ENCODE peak calls at places on chromosome 18, in nine cellular contexts. H is mesothelial cell of epicardium; X is HEK293T; E is cardiac fibroblast; F is Karpas-422; N is fibroblast of lung; V is GM23248; M is GM03348; G is activated T-helper 1 cell treated with anti-CD3 and anti-CD28 coated beads, Interleukin-2, amount 50 U/mL, for 16 hours. Q is an unnamed sample.

GRCh38 chr18:30088238-30088637 is 954.3 kb downstream of the DSC3 start:
- DNase-seq in H (no peak), X (no peak), E (no peak), F (no peak), N (no peak), V (no peak), M (no peak), G (no peak), Q (no peak)

GRCh38 chr18:50947899-50948298 is 19.9 kb upstream of the ELAC1 start:
- DNase-seq in H (no peak), X (no peak), E (peak; percentile 57), F (no peak), N (peak; percentile 38), V (peak; percentile 61), M (peak; percentile 28), G (no peak), Q (peak; percentile 48)

GRCh38 chr18:23861326-23861725 is 153.2 kb upstream of the TTC39C start:
- DNase-seq in H (no peak), X (no peak), E (no peak), F (no peak), N (no peak), V (no peak), M (no peak), G (no peak), Q (no peak)

GRCh38 chr18:11960743-11961380 is 20.4 kb upstream of the IMPA2 start:
- DNase-seq in H (no peak), X (no peak), E (no peak), F (no peak), N (no peak), V (no peak), M (no peak), G (no peak), Q (no peak)

GRCh38 chr18:32244863-32245262 is 55.0 kb downstream of the MEP1B start:
- DNase-seq in H (no peak), X (no peak), E (no peak), F (no peak), N (no peak), V (no peak), M (no peak), G (no peak), Q (no peak)

GRCh38 chr18:74507120-74507881 is 11.1 kb downstream of the CNDP2 start:
- DNase-seq in H (no peak), X (no peak), E (no peak), F (no peak), N (no peak), V (no peak), M (no peak), G (no peak), Q (no peak)

GRCh38 chr18:26943906-26944305 is 78.4 kb upstream of the AQP4 start:
- DNase-seq in H (no peak), X (no peak), E (no peak), F (no peak), N (no peak), V (no peak), M (no peak), G (no peak), Q (no peak)

GRCh38 chr18:45248240-45248903 is 366.9 kb upstream of the SLC14A2 start:
- DNase-seq in H (no peak), X (no peak), E (peak; percentile 92), F (no peak), N (peak; percentile 96), V (peak; percentile 85), M (peak; percentile 73), G (no peak), Q (no peak)

GRCh38 chr18:30177056-30177455 is 865.5 kb downstream of the DSC3 start:
- DNase-seq in H (no peak), X (no peak), E (peak; percentile 6), F (no peak), N (peak; percentile 89), V (peak; percentile 31), M (peak; percentile 64), G (no peak), Q (no peak)

GRCh38 chr18:79353238-79353637 is 42.5 kb upstream of the NFATC1 start:
- DNase-seq in H (no peak), X (peak; percentile 18), E (no peak), F (peak; percentile 66), N (no peak), V (no peak), M (no peak), G (no peak), Q (no peak)

GRCh38 chr18:36493349-36494281 is 196.1 kb downstream of the FHOD3 start:
- DNase-seq in H (no peak), X (no peak), E (peak; percentile 63), F (peak; percentile 76), N (peak; percentile 24), V (peak; percentile 72), M (no peak), G (no peak), Q (no peak)

GRCh38 chr18:3703732-3704176 is 253.8 kb downstream of the TGIF1 start:
- DNase-seq in H (peak; percentile 40), X (peak; percentile 34), E (peak; percentile 86), F (peak; percentile 49), N (peak; percentile 64), V (peak; percentile 80), M (peak; percentile 82), G (no peak), Q (peak; percentile 90)

GRCh38 chr18:67519582-67519981 is 3.1 kb upstream of the DSEL start:
- DNase-seq in H (no peak), X (no peak), E (peak; percentile 75), F (no peak), N (peak; percentile 80), V (peak; percentile 90), M (peak; percentile 33), G (no peak), Q (peak; percentile 58)

GRCh38 chr18:24031318-24031717 is 16.8 kb downstream of the TTC39C start:
- DNase-seq in H (no peak), X (no peak), E (no peak), F (no peak), N (no peak), V (no peak), M (no peak), G (no peak), Q (no peak)

GRCh38 chr18:79692886-79693285 is 13.3 kb downstream of the CTDP1 start:
- DNase-seq in H (no peak), X (no peak), E (no peak), F (no peak), N (no peak), V (no peak), M (no peak), G (no peak), Q (peak; percentile 66)

Q was measured in osteoblast.